ENCODE peak calls at places on chromosomes 6 and 20, in nine cellular contexts. One of them, this sample, is unnamed.

GRCh38 chr6:24568687-24569086 is 73.9 kb downstream of the ALDH5A1 start:
- DNase-seq in NCI-H1694 treated with DMSO at 0.1 percent for 48 hours: no peak
- DNase-seq in NCI-H524 treated with DMSO at 0.1 percent for 48 hours: no peak
- DNase-seq in activated CD8-positive, alpha-beta memory T cell treated with anti-CD3 and anti-CD28 coated beads for 4 hours: no peak
- DNase-seq in astrocyte of the spinal cord: no peak
- DNase-seq in NCI-H510A treated with DMSO at 0.1 percent for 48 hours: no peak
- DNase-seq in brain pericyte: no peak
- DNase-seq in HCEC 1CT: no peak
- DNase-seq in AG04450: no peak
- DNase-seq in this sample: no peak

GRCh38 chr6:12343440-12344162 is 53.4 kb downstream of the EDN1 start:
- DNase-seq in NCI-H1694 treated with DMSO at 0.1 percent for 48 hours: no peak
- DNase-seq in HCEC 1CT: no peak
- DNase-seq in NCI-H524 treated with DMSO at 0.1 percent for 48 hours: no peak
- DNase-seq in activated CD8-positive, alpha-beta memory T cell treated with anti-CD3 and anti-CD28 coated beads for 4 hours: no peak
- DNase-seq in AG04450: no peak
- DNase-seq in NCI-H510A treated with DMSO at 0.1 percent for 48 hours: no peak
- DNase-seq in brain pericyte: no peak
- DNase-seq in astrocyte of the spinal cord: no peak
- DNase-seq in this sample: peak

GRCh38 chr6:134249412-134249758 is 68.5 kb downstream of the SGK1 start:
- DNase-seq in HCEC 1CT: no peak
- DNase-seq in astrocyte of the spinal cord: no peak
- DNase-seq in activated CD8-positive, alpha-beta memory T cell treated with anti-CD3 and anti-CD28 coated beads for 4 hours: no peak
- DNase-seq in AG04450: no peak
- DNase-seq in brain pericyte: no peak
- DNase-seq in NCI-H1694 treated with DMSO at 0.1 percent for 48 hours: no peak
- DNase-seq in NCI-H510A treated with DMSO at 0.1 percent for 48 hours: no peak
- DNase-seq in NCI-H524 treated with DMSO at 0.1 percent for 48 hours: no peak
- DNase-seq in this sample: peak

GRCh38 chr6:119353696-119354095 is 4.1 kb upstream of the MAN1A1 start:
- DNase-seq in activated CD8-positive, alpha-beta memory T cell treated with anti-CD3 and anti-CD28 coated beads for 4 hours: no peak
- DNase-seq in astrocyte of the spinal cord: no peak
- DNase-seq in brain pericyte: no peak
- DNase-seq in HCEC 1CT: no peak
- DNase-seq in NCI-H1694 treated with DMSO at 0.1 percent for 48 hours: no peak
- DNase-seq in NCI-H510A treated with DMSO at 0.1 percent for 48 hours: no peak
- DNase-seq in AG04450: no peak
- DNase-seq in NCI-H524 treated with DMSO at 0.1 percent for 48 hours: no peak
- DNase-seq in this sample: peak

GRCh38 chr20:59153355-59153681 is 10.3 kb upstream of the ZNF831 start:
- DNase-seq in AG04450: no peak
- DNase-seq in brain pericyte: no peak
- DNase-seq in astrocyte of the spinal cord: no peak
- DNase-seq in NCI-H1694 treated with DMSO at 0.1 percent for 48 hours: no peak
- DNase-seq in activated CD8-positive, alpha-beta memory T cell treated with anti-CD3 and anti-CD28 coated beads for 4 hours: no peak
- DNase-seq in NCI-H524 treated with DMSO at 0.1 percent for 48 hours: no peak
- DNase-seq in NCI-H510A treated with DMSO at 0.1 percent for 48 hours: no peak
- DNase-seq in HCEC 1CT: no peak
- DNase-seq in this sample: no peak

GRCh38 chr20:51554538-51555165 is 12.1 kb upstream of the NFATC2 start:
- DNase-seq in astrocyte of the spinal cord: peak
- DNase-seq in AG04450: no peak
- DNase-seq in NCI-H510A treated with DMSO at 0.1 percent for 48 hours: no peak
- DNase-seq in HCEC 1CT: peak
- DNase-seq in brain pericyte: no peak
- DNase-seq in NCI-H1694 treated with DMSO at 0.1 percent for 48 hours: no peak
- DNase-seq in activated CD8-positive, alpha-beta memory T cell treated with anti-CD3 and anti-CD28 coated beads for 4 hours: no peak
- DNase-seq in NCI-H524 treated with DMSO at 0.1 percent for 48 hours: no peak
- DNase-seq in this sample: no peak

GRCh38 chr6:150301871-150302800 is 66.7 kb upstream of the IYD start:
- DNase-seq in AG04450: no peak
- DNase-seq in NCI-H1694 treated with DMSO at 0.1 percent for 48 hours: no peak
- DNase-seq in activated CD8-positive, alpha-beta memory T cell treated with anti-CD3 and anti-CD28 coated beads for 4 hours: no peak
- DNase-seq in HCEC 1CT: no peak
- DNase-seq in astrocyte of the spinal cord: peak
- DNase-seq in NCI-H524 treated with DMSO at 0.1 percent for 48 hours: no peak
- DNase-seq in NCI-H510A treated with DMSO at 0.1 percent for 48 hours: no peak
- DNase-seq in brain pericyte: no peak
- DNase-seq in this sample: peak

GRCh38 chr20:61500791-61501321 is 248.8 kb downstream of the CDH4 start:
- DNase-seq in activated CD8-positive, alpha-beta memory T cell treated with anti-CD3 and anti-CD28 coated beads for 4 hours: no peak
- DNase-seq in HCEC 1CT: no peak
- DNase-seq in astrocyte of the spinal cord: no peak
- DNase-seq in AG04450: no peak
- DNase-seq in brain pericyte: no peak
- DNase-seq in NCI-H524 treated with DMSO at 0.1 percent for 48 hours: no peak
- DNase-seq in NCI-H510A treated with DMSO at 0.1 percent for 48 hours: no peak
- DNase-seq in NCI-H1694 treated with DMSO at 0.1 percent for 48 hours: no peak
- DNase-seq in this sample: peak

GRCh38 chr20:768426-768978 is at the start of gene SLC52A3:
- DNase-seq in NCI-H524 treated with DMSO at 0.1 percent for 48 hours: no peak
- DNase-seq in brain pericyte: no peak
- DNase-seq in AG04450: no peak
- DNase-seq in NCI-H1694 treated with DMSO at 0.1 percent for 48 hours: no peak
- DNase-seq in activated CD8-positive, alpha-beta memory T cell treated with anti-CD3 and anti-CD28 coated beads for 4 hours: no peak
- DNase-seq in HCEC 1CT: no peak
- DNase-seq in NCI-H510A treated with DMSO at 0.1 percent for 48 hours: no peak
- DNase-seq in astrocyte of the spinal cord: no peak
- DNase-seq in this sample: peak

GRCh38 chr6:81265106-81265505 is 487.4 kb downstream of the TENT5A start:
- DNase-seq in NCI-H1694 treated with DMSO at 0.1 percent for 48 hours: no peak
- DNase-seq in HCEC 1CT: peak
- DNase-seq in NCI-H524 treated with DMSO at 0.1 percent for 48 hours: no peak
- DNase-seq in NCI-H510A treated with DMSO at 0.1 percent for 48 hours: no peak
- DNase-seq in activated CD8-positive, alpha-beta memory T cell treated with anti-CD3 and anti-CD28 coated beads for 4 hours: no peak
- DNase-seq in astrocyte of the spinal cord: peak
- DNase-seq in AG04450: peak
- DNase-seq in brain pericyte: no peak
- DNase-seq in this sample: no peak

GRCh38 chr6:113825776-113826175 is 31.4 kb upstream of the MARCKS start:
- DNase-seq in HCEC 1CT: no peak
- DNase-seq in NCI-H524 treated with DMSO at 0.1 percent for 48 hours: peak
- DNase-seq in AG04450: no peak
- DNase-seq in NCI-H1694 treated with DMSO at 0.1 percent for 48 hours: peak
- DNase-seq in NCI-H510A treated with DMSO at 0.1 percent for 48 hours: no peak
- DNase-seq in astrocyte of the spinal cord: peak
- DNase-seq in activated CD8-positive, alpha-beta memory T cell treated with anti-CD3 and anti-CD28 coated beads for 4 hours: no peak
- DNase-seq in brain pericyte: peak
- DNase-seq in this sample: peak

GRCh38 chr6:165684333-165684732 is 21.3 kb upstream of the PDE10A start:
- DNase-seq in astrocyte of the spinal cord: no peak
- DNase-seq in AG04450: no peak
- DNase-seq in HCEC 1CT: no peak
- DNase-seq in brain pericyte: no peak
- DNase-seq in activated CD8-positive, alpha-beta memory T cell treated with anti-CD3 and anti-CD28 coated beads for 4 hours: no peak
- DNase-seq in NCI-H524 treated with DMSO at 0.1 percent for 48 hours: no peak
- DNase-seq in NCI-H510A treated with DMSO at 0.1 percent for 48 hours: no peak
- DNase-seq in NCI-H1694 treated with DMSO at 0.1 percent for 48 hours: no peak
- DNase-seq in this sample: no peak

GRCh38 chr6:161462148-161462547 is 188.3 kb upstream of the AGPAT4 start:
- DNase-seq in astrocyte of the spinal cord: no peak
- DNase-seq in activated CD8-positive, alpha-beta memory T cell treated with anti-CD3 and anti-CD28 coated beads for 4 hours: no peak
- DNase-seq in brain pericyte: no peak
- DNase-seq in NCI-H1694 treated with DMSO at 0.1 percent for 48 hours: no peak
- DNase-seq in NCI-H524 treated with DMSO at 0.1 percent for 48 hours: no peak
- DNase-seq in AG04450: no peak
- DNase-seq in NCI-H510A treated with DMSO at 0.1 percent for 48 hours: no peak
- DNase-seq in HCEC 1CT: no peak
- DNase-seq in this sample: peak

GRCh38 chr20:15857131-15857784 is 716.0 kb downstream of the KIF16B start:
- DNase-seq in brain pericyte: no peak
- DNase-seq in NCI-H510A treated with DMSO at 0.1 percent for 48 hours: no peak
- DNase-seq in astrocyte of the spinal cord: no peak
- DNase-seq in HCEC 1CT: no peak
- DNase-seq in NCI-H1694 treated with DMSO at 0.1 percent for 48 hours: no peak
- DNase-seq in NCI-H524 treated with DMSO at 0.1 percent for 48 hours: no peak
- DNase-seq in AG04450: no peak
- DNase-seq in activated CD8-positive, alpha-beta memory T cell treated with anti-CD3 and anti-CD28 coated beads for 4 hours: no peak
- DNase-seq in this sample: no peak

GRCh38 chr6:110628330-110628729 is 151.9 kb upstream of the SLC22A16 start:
- DNase-seq in brain pericyte: no peak
- DNase-seq in HCEC 1CT: peak
- DNase-seq in AG04450: peak
- DNase-seq in NCI-H1694 treated with DMSO at 0.1 percent for 48 hours: no peak
- DNase-seq in activated CD8-positive, alpha-beta memory T cell treated with anti-CD3 and anti-CD28 coated beads for 4 hours: no peak
- DNase-seq in NCI-H510A treated with DMSO at 0.1 percent for 48 hours: no peak
- DNase-seq in astrocyte of the spinal cord: peak
- DNase-seq in NCI-H524 treated with DMSO at 0.1 percent for 48 hours: no peak
- DNase-seq in this sample: peak

GRCh38 chr6:130020106-130020851 is 1.9 kb downstream of the L3MBTL3 start:
- DNase-seq in activated CD8-positive, alpha-beta memory T cell treated with anti-CD3 and anti-CD28 coated beads for 4 hours: peak
- DNase-seq in NCI-H524 treated with DMSO at 0.1 percent for 48 hours: no peak
- DNase-seq in astrocyte of the spinal cord: peak
- DNase-seq in NCI-H1694 treated with DMSO at 0.1 percent for 48 hours: no peak
- DNase-seq in brain pericyte: no peak
- DNase-seq in NCI-H510A treated with DMSO at 0.1 percent for 48 hours: no peak
- DNase-seq in AG04450: no peak
- DNase-seq in HCEC 1CT: peak
- DNase-seq in this sample: no peak

GRCh38 chr6:80541186-80541585 is 434.7 kb downstream of the BCKDHB start:
- DNase-seq in NCI-H510A treated with DMSO at 0.1 percent for 48 hours: no peak
- DNase-seq in astrocyte of the spinal cord: peak
- DNase-seq in NCI-H1694 treated with DMSO at 0.1 percent for 48 hours: no peak
- DNase-seq in NCI-H524 treated with DMSO at 0.1 percent for 48 hours: no peak
- DNase-seq in activated CD8-positive, alpha-beta memory T cell treated with anti-CD3 and anti-CD28 coated beads for 4 hours: no peak
- DNase-seq in brain pericyte: no peak
- DNase-seq in HCEC 1CT: peak
- DNase-seq in AG04450: no peak
- DNase-seq in this sample: peak

GRCh38 chr6:88008411-88008810 is 39.2 kb upstream of the SPACA1 start:
- DNase-seq in brain pericyte: no peak
- DNase-seq in NCI-H524 treated with DMSO at 0.1 percent for 48 hours: no peak
- DNase-seq in AG04450: no peak
- DNase-seq in activated CD8-positive, alpha-beta memory T cell treated with anti-CD3 and anti-CD28 coated beads for 4 hours: no peak
- DNase-seq in astrocyte of the spinal cord: no peak
- DNase-seq in NCI-H510A treated with DMSO at 0.1 percent for 48 hours: no peak
- DNase-seq in NCI-H1694 treated with DMSO at 0.1 percent for 48 hours: no peak
- DNase-seq in HCEC 1CT: no peak
- DNase-seq in this sample: peak

GRCh38 chr20:4661191-4661590 is 60.5 kb upstream of the PRND start:
- DNase-seq in brain pericyte: no peak
- DNase-seq in activated CD8-positive, alpha-beta memory T cell treated with anti-CD3 and anti-CD28 coated beads for 4 hours: no peak
- DNase-seq in HCEC 1CT: no peak
- DNase-seq in NCI-H1694 treated with DMSO at 0.1 percent for 48 hours: no peak
- DNase-seq in AG04450: no peak
- DNase-seq in NCI-H510A treated with DMSO at 0.1 percent for 48 hours: no peak
- DNase-seq in NCI-H524 treated with DMSO at 0.1 percent for 48 hours: no peak
- DNase-seq in astrocyte of the spinal cord: no peak
- DNase-seq in this sample: no peak

GRCh38 chr20:21151791-21152190 is 25.9 kb downstream of the KIZ start:
- DNase-seq in AG04450: no peak
- DNase-seq in activated CD8-positive, alpha-beta memory T cell treated with anti-CD3 and anti-CD28 coated beads for 4 hours: no peak
- DNase-seq in NCI-H1694 treated with DMSO at 0.1 percent for 48 hours: no peak
- DNase-seq in NCI-H524 treated with DMSO at 0.1 percent for 48 hours: no peak
- DNase-seq in NCI-H510A treated with DMSO at 0.1 percent for 48 hours: no peak
- DNase-seq in brain pericyte: no peak
- DNase-seq in astrocyte of the spinal cord: no peak
- DNase-seq in HCEC 1CT: no peak
- DNase-seq in this sample: no peak

GRCh38 chr6:11398451-11399326 is 138.9 kb upstream of the TMEM170B start:
- DNase-seq in NCI-H510A treated with DMSO at 0.1 percent for 48 hours: no peak
- DNase-seq in brain pericyte: no peak
- DNase-seq in HCEC 1CT: peak
- DNase-seq in activated CD8-positive, alpha-beta memory T cell treated with anti-CD3 and anti-CD28 coated beads for 4 hours: no peak
- DNase-seq in NCI-H524 treated with DMSO at 0.1 percent for 48 hours: no peak
- DNase-seq in NCI-H1694 treated with DMSO at 0.1 percent for 48 hours: no peak
- DNase-seq in astrocyte of the spinal cord: no peak
- DNase-seq in AG04450: no peak
- DNase-seq in this sample: peak

GRCh38 chr6:83308833-83309232 is 115.7 kb downstream of the RWDD2A start:
- DNase-seq in brain pericyte: no peak
- DNase-seq in NCI-H1694 treated with DMSO at 0.1 percent for 48 hours: no peak
- DNase-seq in NCI-H524 treated with DMSO at 0.1 percent for 48 hours: no peak
- DNase-seq in AG04450: no peak
- DNase-seq in HCEC 1CT: no peak
- DNase-seq in activated CD8-positive, alpha-beta memory T cell treated with anti-CD3 and anti-CD28 coated beads for 4 hours: no peak
- DNase-seq in astrocyte of the spinal cord: no peak
- DNase-seq in NCI-H510A treated with DMSO at 0.1 percent for 48 hours: no peak
- DNase-seq in this sample: no peak

GRCh38 chr6:65468307-65468706 is 238.7 kb downstream of the EYS start:
- DNase-seq in astrocyte of the spinal cord: no peak
- DNase-seq in NCI-H524 treated with DMSO at 0.1 percent for 48 hours: no peak
- DNase-seq in activated CD8-positive, alpha-beta memory T cell treated with anti-CD3 and anti-CD28 coated beads for 4 hours: no peak
- DNase-seq in brain pericyte: no peak
- DNase-seq in NCI-H510A treated with DMSO at 0.1 percent for 48 hours: no peak
- DNase-seq in AG04450: no peak
- DNase-seq in HCEC 1CT: no peak
- DNase-seq in NCI-H1694 treated with DMSO at 0.1 percent for 48 hours: no peak
- DNase-seq in this sample: no peak

GRCh38 chr20:23640873-23641667 is 3.3 kb upstream of the CST3 start:
- DNase-seq in AG04450: no peak
- DNase-seq in astrocyte of the spinal cord: no peak
- DNase-seq in NCI-H1694 treated with DMSO at 0.1 percent for 48 hours: peak
- DNase-seq in HCEC 1CT: no peak
- DNase-seq in activated CD8-positive, alpha-beta memory T cell treated with anti-CD3 and anti-CD28 coated beads for 4 hours: no peak
- DNase-seq in brain pericyte: no peak
- DNase-seq in NCI-H524 treated with DMSO at 0.1 percent for 48 hours: no peak
- DNase-seq in NCI-H510A treated with DMSO at 0.1 percent for 48 hours: no peak
- DNase-seq in this sample: no peak

GRCh38 chr6:12279322-12280098 is 10.7 kb upstream of the EDN1 start:
- DNase-seq in NCI-H524 treated with DMSO at 0.1 percent for 48 hours: no peak
- DNase-seq in brain pericyte: no peak
- DNase-seq in HCEC 1CT: peak
- DNase-seq in NCI-H1694 treated with DMSO at 0.1 percent for 48 hours: no peak
- DNase-seq in NCI-H510A treated with DMSO at 0.1 percent for 48 hours: no peak
- DNase-seq in activated CD8-positive, alpha-beta memory T cell treated with anti-CD3 and anti-CD28 coated beads for 4 hours: no peak
- DNase-seq in AG04450: no peak
- DNase-seq in astrocyte of the spinal cord: no peak
- DNase-seq in this sample: no peak

GRCh38 chr6:113873043-113873667 is 16.0 kb downstream of the MARCKS start:
- DNase-seq in NCI-H510A treated with DMSO at 0.1 percent for 48 hours: no peak
- DNase-seq in NCI-H524 treated with DMSO at 0.1 percent for 48 hours: no peak
- DNase-seq in AG04450: no peak
- DNase-seq in NCI-H1694 treated with DMSO at 0.1 percent for 48 hours: no peak
- DNase-seq in astrocyte of the spinal cord: no peak
- DNase-seq in HCEC 1CT: no peak
- DNase-seq in activated CD8-positive, alpha-beta memory T cell treated with anti-CD3 and anti-CD28 coated beads for 4 hours: no peak
- DNase-seq in brain pericyte: no peak
- DNase-seq in this sample: peak

This sample was measured in renal cortical epithelial cell.